ENCODE peak calls at places on chromosomes 16 and 17, in ten cellular contexts. One of them, this sample, is unnamed.

GRCh38 chr17:75404223-75404738 is 1.2 kb downstream of the GRB2 start:
- DNase-seq in midbrain: peak; percentile 68
- DNase-seq in stimulated activated CD4-positive, alpha-beta T cell treated with anti-CD3 and anti-CD28 coated beads, TNF-alpha, amount 100 ng/mL, for 24 hours: no peak
- DNase-seq in Right ventricle myocardium superior: peak; percentile 60
- DNase-seq in WTC11: peak; percentile 77
- DNase-seq in NCI-H748 treated with DMSO at 0.1 percent for 48 hours: peak; percentile 10
- DNase-seq in neural crest cell: peak; percentile 56
- DNase-seq in EH: peak; percentile 83
- DNase-seq in stimulated activated naive CD4-positive, alpha-beta T cell: peak; percentile 54
- DNase-seq in GM19239: no peak
- DNase-seq in this sample: peak; percentile 62

GRCh38 chr16:28140788-28141618 is 70.8 kb downstream of the XPO6 start:
- DNase-seq in EH: no peak
- DNase-seq in Right ventricle myocardium superior: no peak
- DNase-seq in midbrain: no peak
- DNase-seq in stimulated activated CD4-positive, alpha-beta T cell treated with anti-CD3 and anti-CD28 coated beads, TNF-alpha, amount 100 ng/mL, for 24 hours: peak; percentile 23
- DNase-seq in stimulated activated naive CD4-positive, alpha-beta T cell: peak; percentile 95
- DNase-seq in GM19239: peak; percentile 57
- DNase-seq in WTC11: no peak
- DNase-seq in neural crest cell: no peak
- DNase-seq in NCI-H748 treated with DMSO at 0.1 percent for 48 hours: no peak
- DNase-seq in this sample: no peak

GRCh38 chr17:13212861-13213260 is 195.0 kb upstream of the ELAC2 start:
- DNase-seq in midbrain: no peak
- DNase-seq in EH: no peak
- DNase-seq in WTC11: no peak
- DNase-seq in Right ventricle myocardium superior: no peak
- DNase-seq in NCI-H748 treated with DMSO at 0.1 percent for 48 hours: peak; percentile 76
- DNase-seq in stimulated activated CD4-positive, alpha-beta T cell treated with anti-CD3 and anti-CD28 coated beads, TNF-alpha, amount 100 ng/mL, for 24 hours: no peak
- DNase-seq in GM19239: no peak
- DNase-seq in neural crest cell: no peak
- DNase-seq in stimulated activated naive CD4-positive, alpha-beta T cell: no peak
- DNase-seq in this sample: no peak

GRCh38 chr16:31460582-31461002 is 1.3 kb downstream of the ARMC5 start:
- DNase-seq in GM19239: no peak
- DNase-seq in Right ventricle myocardium superior: peak; percentile 25
- DNase-seq in EH: peak; percentile 76
- DNase-seq in WTC11: no peak
- DNase-seq in stimulated activated CD4-positive, alpha-beta T cell treated with anti-CD3 and anti-CD28 coated beads, TNF-alpha, amount 100 ng/mL, for 24 hours: no peak
- DNase-seq in stimulated activated naive CD4-positive, alpha-beta T cell: peak; percentile 15
- DNase-seq in midbrain: peak; percentile 28
- DNase-seq in NCI-H748 treated with DMSO at 0.1 percent for 48 hours: peak; percentile 4
- DNase-seq in neural crest cell: no peak
- DNase-seq in this sample: no peak

GRCh38 chr17:4811471-4811870 is 4.5 kb downstream of the PLD2 start:
- DNase-seq in NCI-H748 treated with DMSO at 0.1 percent for 48 hours: no peak
- DNase-seq in midbrain: no peak
- DNase-seq in neural crest cell: no peak
- DNase-seq in Right ventricle myocardium superior: no peak
- DNase-seq in stimulated activated naive CD4-positive, alpha-beta T cell: no peak
- DNase-seq in GM19239: no peak
- DNase-seq in EH: no peak
- DNase-seq in stimulated activated CD4-positive, alpha-beta T cell treated with anti-CD3 and anti-CD28 coated beads, TNF-alpha, amount 100 ng/mL, for 24 hours: no peak
- DNase-seq in WTC11: no peak
- DNase-seq in this sample: no peak

GRCh38 chr16:73000907-73001521 is 46.9 kb downstream of the ZFHX3 start:
- DNase-seq in neural crest cell: no peak
- DNase-seq in midbrain: peak; percentile 31
- DNase-seq in EH: no peak
- DNase-seq in stimulated activated CD4-positive, alpha-beta T cell treated with anti-CD3 and anti-CD28 coated beads, TNF-alpha, amount 100 ng/mL, for 24 hours: no peak
- DNase-seq in Right ventricle myocardium superior: no peak
- DNase-seq in WTC11: no peak
- DNase-seq in NCI-H748 treated with DMSO at 0.1 percent for 48 hours: no peak
- DNase-seq in stimulated activated naive CD4-positive, alpha-beta T cell: no peak
- DNase-seq in GM19239: no peak
- DNase-seq in this sample: no peak

GRCh38 chr16:59881366-59881765 is 1147.2 kb upstream of the GOT2 start:
- DNase-seq in EH: no peak
- DNase-seq in neural crest cell: no peak
- DNase-seq in GM19239: no peak
- DNase-seq in midbrain: no peak
- DNase-seq in NCI-H748 treated with DMSO at 0.1 percent for 48 hours: no peak
- DNase-seq in stimulated activated CD4-positive, alpha-beta T cell treated with anti-CD3 and anti-CD28 coated beads, TNF-alpha, amount 100 ng/mL, for 24 hours: no peak
- DNase-seq in stimulated activated naive CD4-positive, alpha-beta T cell: no peak
- DNase-seq in Right ventricle myocardium superior: no peak
- DNase-seq in WTC11: no peak
- DNase-seq in this sample: no peak

GRCh38 chr16:73172621-73173312 is 124.8 kb upstream of the ZFHX3 start:
- DNase-seq in stimulated activated naive CD4-positive, alpha-beta T cell: no peak
- DNase-seq in stimulated activated CD4-positive, alpha-beta T cell treated with anti-CD3 and anti-CD28 coated beads, TNF-alpha, amount 100 ng/mL, for 24 hours: no peak
- DNase-seq in GM19239: no peak
- DNase-seq in Right ventricle myocardium superior: peak; percentile 88
- DNase-seq in NCI-H748 treated with DMSO at 0.1 percent for 48 hours: peak; percentile 64
- DNase-seq in neural crest cell: peak; percentile 29
- DNase-seq in EH: peak; percentile 97
- DNase-seq in WTC11: no peak
- DNase-seq in midbrain: no peak
- DNase-seq in this sample: no peak

GRCh38 chr16:55842369-55843104 is 9.6 kb upstream of the CES1 start:
- DNase-seq in stimulated activated CD4-positive, alpha-beta T cell treated with anti-CD3 and anti-CD28 coated beads, TNF-alpha, amount 100 ng/mL, for 24 hours: peak; percentile 7
- DNase-seq in NCI-H748 treated with DMSO at 0.1 percent for 48 hours: peak; percentile 17
- DNase-seq in neural crest cell: peak; percentile 14
- DNase-seq in EH: peak; percentile 54
- DNase-seq in stimulated activated naive CD4-positive, alpha-beta T cell: no peak
- DNase-seq in GM19239: peak; percentile 40
- DNase-seq in Right ventricle myocardium superior: no peak
- DNase-seq in WTC11: no peak
- DNase-seq in midbrain: peak; percentile 56
- DNase-seq in this sample: no peak

GRCh38 chr17:32382526-32383223 is 32.7 kb downstream of the ZNF207 start:
- DNase-seq in stimulated activated CD4-positive, alpha-beta T cell treated with anti-CD3 and anti-CD28 coated beads, TNF-alpha, amount 100 ng/mL, for 24 hours: no peak
- DNase-seq in GM19239: no peak
- DNase-seq in NCI-H748 treated with DMSO at 0.1 percent for 48 hours: no peak
- DNase-seq in WTC11: no peak
- DNase-seq in EH: no peak
- DNase-seq in midbrain: no peak
- DNase-seq in neural crest cell: no peak
- DNase-seq in Right ventricle myocardium superior: no peak
- DNase-seq in stimulated activated naive CD4-positive, alpha-beta T cell: no peak
- DNase-seq in this sample: no peak

GRCh38 chr17:76570877-76571471 is 14.7 kb downstream of the ST6GALNAC2 start:
- DNase-seq in NCI-H748 treated with DMSO at 0.1 percent for 48 hours: no peak
- DNase-seq in WTC11: no peak
- DNase-seq in stimulated activated naive CD4-positive, alpha-beta T cell: no peak
- DNase-seq in Right ventricle myocardium superior: no peak
- DNase-seq in stimulated activated CD4-positive, alpha-beta T cell treated with anti-CD3 and anti-CD28 coated beads, TNF-alpha, amount 100 ng/mL, for 24 hours: no peak
- DNase-seq in EH: no peak
- DNase-seq in GM19239: no peak
- DNase-seq in neural crest cell: no peak
- DNase-seq in midbrain: no peak
- DNase-seq in this sample: no peak

GRCh38 chr16:83631006-83631405 is 176.8 kb upstream of the HSBP1 start:
- DNase-seq in WTC11: no peak
- DNase-seq in NCI-H748 treated with DMSO at 0.1 percent for 48 hours: no peak
- DNase-seq in stimulated activated CD4-positive, alpha-beta T cell treated with anti-CD3 and anti-CD28 coated beads, TNF-alpha, amount 100 ng/mL, for 24 hours: no peak
- DNase-seq in Right ventricle myocardium superior: no peak
- DNase-seq in neural crest cell: no peak
- DNase-seq in GM19239: no peak
- DNase-seq in stimulated activated naive CD4-positive, alpha-beta T cell: no peak
- DNase-seq in midbrain: no peak
- DNase-seq in EH: peak; percentile 86
- DNase-seq in this sample: no peak

This sample was measured in posterior cingulate gyrus.